ENCODE peak calls at places on chromosomes 4 and X, in ten cellular contexts. One of them, this sample, is unnamed.

GRCh38 chr4:169270156-169270809 is 473 bp downstream of the SH3RF1 start:
- DNase-seq in thyroid gland: peak
- DNase-seq in sigmoid colon: peak
- DNase-seq in stomach: peak
- DNase-seq in A549: peak
- DNase-seq in HCT116: no peak
- DNase-seq in H54: no peak
- DNase-seq in GM12878: no peak
- DNase-seq in endothelial cell of umbilical vein: peak
- DNase-seq in suprapubic skin: no peak
- DNase-seq in this sample: peak

GRCh38 chr4:121989715-121990114 is 37.9 kb upstream of the TRPC3 start:
- DNase-seq in sigmoid colon: no peak
- DNase-seq in HCT116: peak
- DNase-seq in endothelial cell of umbilical vein: peak
- DNase-seq in A549: no peak
- DNase-seq in suprapubic skin: no peak
- DNase-seq in stomach: no peak
- DNase-seq in GM12878: no peak
- DNase-seq in H54: no peak
- DNase-seq in thyroid gland: no peak
- DNase-seq in this sample: no peak

GRCh38 chr4:24419147-24420034 is 165.0 kb downstream of the DHX15 start:
- DNase-seq in endothelial cell of umbilical vein: peak
- DNase-seq in suprapubic skin: no peak
- DNase-seq in thyroid gland: peak
- DNase-seq in stomach: peak
- DNase-seq in A549: peak
- DNase-seq in H54: peak
- DNase-seq in GM12878: peak
- DNase-seq in sigmoid colon: peak
- DNase-seq in HCT116: peak
- DNase-seq in this sample: peak

GRCh38 chrX:149120459-149120858 is 384.6 kb downstream of the IDS start:
- DNase-seq in suprapubic skin: no peak
- DNase-seq in stomach: no peak
- DNase-seq in HCT116: no peak
- DNase-seq in A549: no peak
- DNase-seq in H54: no peak
- DNase-seq in GM12878: no peak
- DNase-seq in thyroid gland: no peak
- DNase-seq in endothelial cell of umbilical vein: no peak
- DNase-seq in sigmoid colon: no peak
- DNase-seq in this sample: peak

GRCh38 chr4:143375326-143376073 is 38.8 kb downstream of the GAB1 start:
- DNase-seq in stomach: no peak
- DNase-seq in A549: no peak
- DNase-seq in suprapubic skin: no peak
- DNase-seq in H54: no peak
- DNase-seq in sigmoid colon: no peak
- DNase-seq in GM12878: no peak
- DNase-seq in HCT116: peak
- DNase-seq in endothelial cell of umbilical vein: peak
- DNase-seq in thyroid gland: no peak
- DNase-seq in this sample: peak

GRCh38 chr4:153249199-153250154 is 45.2 kb downstream of the TRIM2 start:
- DNase-seq in A549: no peak
- DNase-seq in stomach: peak
- DNase-seq in suprapubic skin: peak
- DNase-seq in endothelial cell of umbilical vein: peak
- DNase-seq in sigmoid colon: peak
- DNase-seq in HCT116: peak
- DNase-seq in thyroid gland: peak
- DNase-seq in GM12878: peak
- DNase-seq in H54: peak
- DNase-seq in this sample: peak

GRCh38 chrX:68672581-68673318 is 25.3 kb downstream of the STARD8 start:
- DNase-seq in HCT116: no peak
- DNase-seq in stomach: no peak
- DNase-seq in A549: no peak
- DNase-seq in suprapubic skin: no peak
- DNase-seq in endothelial cell of umbilical vein: peak
- DNase-seq in GM12878: no peak
- DNase-seq in sigmoid colon: peak
- DNase-seq in thyroid gland: peak
- DNase-seq in H54: no peak
- DNase-seq in this sample: no peak

GRCh38 chr4:13415068-13415785 is 68.9 kb downstream of the RAB28 start:
- DNase-seq in thyroid gland: no peak
- DNase-seq in A549: no peak
- DNase-seq in suprapubic skin: no peak
- DNase-seq in H54: no peak
- DNase-seq in endothelial cell of umbilical vein: no peak
- DNase-seq in HCT116: no peak
- DNase-seq in stomach: no peak
- DNase-seq in GM12878: no peak
- DNase-seq in sigmoid colon: no peak
- DNase-seq in this sample: no peak

GRCh38 chrX:108221481-108221880 is 129.9 kb downstream of the ATG4A start:
- DNase-seq in endothelial cell of umbilical vein: no peak
- DNase-seq in stomach: no peak
- DNase-seq in HCT116: no peak
- DNase-seq in A549: no peak
- DNase-seq in thyroid gland: no peak
- DNase-seq in H54: no peak
- DNase-seq in sigmoid colon: no peak
- DNase-seq in GM12878: no peak
- DNase-seq in suprapubic skin: no peak
- DNase-seq in this sample: no peak

GRCh38 chrX:38052096-38052495 is 45.7 kb downstream of the SYTL5 start:
- DNase-seq in GM12878: no peak
- DNase-seq in suprapubic skin: no peak
- DNase-seq in HCT116: peak
- DNase-seq in A549: no peak
- DNase-seq in H54: no peak
- DNase-seq in sigmoid colon: no peak
- DNase-seq in thyroid gland: no peak
- DNase-seq in endothelial cell of umbilical vein: peak
- DNase-seq in stomach: no peak
- DNase-seq in this sample: peak

GRCh38 chr4:74444891-74445642 is at the start of gene AREG:
- DNase-seq in A549: peak
- DNase-seq in stomach: peak
- DNase-seq in HCT116: peak
- DNase-seq in suprapubic skin: peak
- DNase-seq in thyroid gland: peak
- DNase-seq in H54: no peak
- DNase-seq in endothelial cell of umbilical vein: peak
- DNase-seq in sigmoid colon: peak
- DNase-seq in GM12878: peak
- DNase-seq in this sample: peak

GRCh38 chr4:185464887-185465286 is 6.6 kb downstream of the CCDC110 start:
- DNase-seq in sigmoid colon: no peak
- DNase-seq in H54: no peak
- DNase-seq in GM12878: no peak
- DNase-seq in endothelial cell of umbilical vein: peak
- DNase-seq in A549: no peak
- DNase-seq in suprapubic skin: no peak
- DNase-seq in thyroid gland: no peak
- DNase-seq in HCT116: no peak
- DNase-seq in stomach: no peak
- DNase-seq in this sample: no peak

GRCh38 chrX:115898382-115899001 is 272.1 kb upstream of the AGTR2 start:
- DNase-seq in sigmoid colon: peak
- DNase-seq in H54: no peak
- DNase-seq in endothelial cell of umbilical vein: no peak
- DNase-seq in GM12878: no peak
- DNase-seq in A549: no peak
- DNase-seq in stomach: peak
- DNase-seq in thyroid gland: peak
- DNase-seq in suprapubic skin: no peak
- DNase-seq in HCT116: peak
- DNase-seq in this sample: peak

GRCh38 chr4:69096810-69097209 is 536 bp downstream of the UGT2B7 start:
- DNase-seq in sigmoid colon: no peak
- DNase-seq in GM12878: no peak
- DNase-seq in thyroid gland: no peak
- DNase-seq in stomach: no peak
- DNase-seq in A549: no peak
- DNase-seq in HCT116: no peak
- DNase-seq in endothelial cell of umbilical vein: no peak
- DNase-seq in H54: no peak
- DNase-seq in suprapubic skin: no peak
- DNase-seq in this sample: no peak

GRCh38 chr4:69095301-69095731 is 958 bp upstream of the UGT2B7 start:
- DNase-seq in suprapubic skin: no peak
- DNase-seq in H54: no peak
- DNase-seq in endothelial cell of umbilical vein: peak
- DNase-seq in sigmoid colon: no peak
- DNase-seq in stomach: no peak
- DNase-seq in A549: peak
- DNase-seq in HCT116: no peak
- DNase-seq in thyroid gland: no peak
- DNase-seq in GM12878: no peak
- DNase-seq in this sample: peak

GRCh38 chr4:69098470-69098869 is 2.2 kb downstream of the UGT2B7 start:
- DNase-seq in endothelial cell of umbilical vein: no peak
- DNase-seq in A549: no peak
- DNase-seq in suprapubic skin: no peak
- DNase-seq in sigmoid colon: no peak
- DNase-seq in GM12878: no peak
- DNase-seq in HCT116: no peak
- DNase-seq in H54: no peak
- DNase-seq in thyroid gland: peak
- DNase-seq in stomach: peak
- DNase-seq in this sample: no peak

GRCh38 chr4:69093681-69094080 is 2.6 kb upstream of the UGT2B7 start:
- DNase-seq in stomach: no peak
- DNase-seq in HCT116: no peak
- DNase-seq in A549: no peak
- DNase-seq in sigmoid colon: no peak
- DNase-seq in thyroid gland: no peak
- DNase-seq in suprapubic skin: no peak
- DNase-seq in endothelial cell of umbilical vein: no peak
- DNase-seq in H54: no peak
- DNase-seq in GM12878: no peak
- DNase-seq in this sample: no peak

GRCh38 chr4:69096111-69096656 is at the start of gene UGT2B7:
- DNase-seq in GM12878: no peak
- DNase-seq in A549: no peak
- DNase-seq in stomach: no peak
- DNase-seq in H54: no peak
- DNase-seq in HCT116: no peak
- DNase-seq in endothelial cell of umbilical vein: peak
- DNase-seq in sigmoid colon: no peak
- DNase-seq in thyroid gland: no peak
- DNase-seq in suprapubic skin: no peak
- DNase-seq in this sample: no peak
- TF ChIP-seq POLR2A in GM12878: no peak
- TF ChIP-seq POLR2A in A549: no peak
- TF ChIP-seq POLR2A in stomach: no peak
- TF ChIP-seq POLR2A in H54: no peak
- TF ChIP-seq POLR2A in HCT116: no peak
- TF ChIP-seq POLR2A in endothelial cell of umbilical vein: no peak
- TF ChIP-seq POLR2A in sigmoid colon: no peak
- TF ChIP-seq POLR2A in thyroid gland: no peak
- TF ChIP-seq POLR2A in suprapubic skin: no peak
- TF ChIP-seq POLR2A in this sample: no peak

DNA sequence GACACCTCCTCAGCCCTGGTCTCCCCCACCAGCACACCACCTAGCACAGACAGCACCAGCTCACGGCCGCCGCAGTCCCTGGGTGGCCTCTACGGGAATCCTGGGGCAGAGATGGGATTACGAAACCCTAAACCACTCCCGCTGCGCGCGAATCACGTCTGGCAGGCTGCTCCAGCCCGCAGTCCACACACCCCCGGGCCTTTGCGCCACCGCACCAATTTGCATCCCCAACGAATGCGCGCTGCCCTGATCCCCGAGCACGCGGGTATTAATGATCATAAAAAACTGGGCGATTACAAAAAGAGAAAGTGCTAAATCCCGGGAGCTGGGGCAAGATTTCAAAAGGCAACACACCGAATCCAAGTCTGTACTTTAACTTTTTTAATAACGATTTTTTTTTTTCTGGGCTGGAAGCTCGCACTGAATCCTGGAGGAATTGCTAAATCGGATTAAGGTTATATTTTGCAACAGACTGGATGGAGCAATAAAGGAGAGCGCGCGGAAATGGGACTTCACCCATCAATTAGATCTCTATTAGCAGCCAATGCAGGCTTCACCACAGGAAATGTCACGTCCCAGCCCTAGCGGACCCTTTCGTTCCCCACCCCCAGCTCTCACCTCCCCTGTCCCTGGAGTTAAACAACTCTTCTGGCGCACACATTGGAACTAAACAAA is 69.8 kb upstream of the TMEM33 start:
- DNase-seq in stomach: no peak
- DNase-seq in A549: no peak
- DNase-seq in endothelial cell of umbilical vein: no peak
- DNase-seq in HCT116: no peak
- DNase-seq in suprapubic skin: no peak
- DNase-seq in GM12878: no peak
- DNase-seq in H54: no peak
- DNase-seq in thyroid gland: no peak
- DNase-seq in sigmoid colon: no peak
- DNase-seq in this sample: peak
- TF ChIP-seq POLR2A in stomach: no peak
- TF ChIP-seq POLR2A in A549: no peak
- TF ChIP-seq POLR2A in endothelial cell of umbilical vein: no peak
- TF ChIP-seq POLR2A in HCT116: no peak
- TF ChIP-seq POLR2A in suprapubic skin: no peak
- TF ChIP-seq POLR2A in GM12878: no peak
- TF ChIP-seq POLR2A in H54: no peak
- TF ChIP-seq POLR2A in thyroid gland: no peak
- TF ChIP-seq POLR2A in sigmoid colon: no peak
- TF ChIP-seq POLR2A in this sample: no peak

GRCh38 chr4:83012631-83013419 is 2.2 kb upstream of the LIN54 start:
- DNase-seq in thyroid gland: peak
- DNase-seq in HCT116: peak
- DNase-seq in stomach: peak
- DNase-seq in endothelial cell of umbilical vein: peak
- DNase-seq in suprapubic skin: peak
- DNase-seq in GM12878: peak
- DNase-seq in H54: peak
- DNase-seq in sigmoid colon: peak
- DNase-seq in A549: peak
- DNase-seq in this sample: peak
- TF ChIP-seq POLR2A in thyroid gland: no peak
- TF ChIP-seq POLR2A in HCT116: no peak
- TF ChIP-seq POLR2A in stomach: no peak
- TF ChIP-seq POLR2A in endothelial cell of umbilical vein: peak
- TF ChIP-seq POLR2A in suprapubic skin: no peak
- TF ChIP-seq POLR2A in GM12878: peak
- TF ChIP-seq POLR2A in H54: peak
- TF ChIP-seq POLR2A in sigmoid colon: peak
- TF ChIP-seq POLR2A in A549: peak
- TF ChIP-seq POLR2A in this sample: peak

DNA sequence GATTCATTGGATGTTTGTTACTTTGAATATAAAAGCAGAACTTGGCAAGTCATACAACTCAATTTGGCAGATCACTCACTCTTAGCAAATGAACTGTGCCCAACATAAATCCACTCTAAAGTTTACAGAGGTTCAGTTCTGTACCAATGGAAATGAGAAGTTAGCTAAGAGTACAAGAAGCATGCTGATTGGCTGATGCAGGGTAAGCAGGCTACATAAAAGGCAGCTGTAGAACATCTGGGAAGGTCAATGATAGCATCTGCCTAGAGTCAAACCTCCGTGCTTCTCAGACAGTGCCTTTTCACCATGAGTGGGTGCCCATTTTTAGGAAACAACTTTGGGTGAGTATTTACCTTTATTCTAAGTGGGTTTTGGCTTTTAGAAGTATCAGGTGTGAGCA is at the start of gene TDO2:
- DNase-seq in endothelial cell of umbilical vein: no peak
- DNase-seq in sigmoid colon: no peak
- DNase-seq in suprapubic skin: no peak
- DNase-seq in GM12878: no peak
- DNase-seq in stomach: no peak
- DNase-seq in thyroid gland: no peak
- DNase-seq in A549: no peak
- DNase-seq in HCT116: no peak
- DNase-seq in H54: no peak
- DNase-seq in this sample: no peak
- TF ChIP-seq POLR2A in endothelial cell of umbilical vein: no peak
- TF ChIP-seq POLR2A in sigmoid colon: no peak
- TF ChIP-seq POLR2A in suprapubic skin: no peak
- TF ChIP-seq POLR2A in GM12878: no peak
- TF ChIP-seq POLR2A in stomach: no peak
- TF ChIP-seq POLR2A in thyroid gland: no peak
- TF ChIP-seq POLR2A in A549: no peak
- TF ChIP-seq POLR2A in HCT116: no peak
- TF ChIP-seq POLR2A in H54: no peak
- TF ChIP-seq POLR2A in this sample: no peak

This sample was measured in NB4.